ENCODE peak calls at places on chromosomes 7 and 10, in seven cellular contexts. One of them, this sample, is unnamed.

GRCh38 chr7:92634924-92635519 is 44.8 kb upstream of the FAM133B start:
- DNase-seq in endothelial cell: no peak
- DNase-seq in heart right ventricle: no peak
- DNase-seq in endothelial cell of umbilical vein: peak
- DNase-seq in HFFc6: peak
- DNase-seq in lower lobe of right lung: no peak
- DNase-seq in iPS-NIHi11: no peak
- DNase-seq in this sample: no peak

GRCh38 chr10:76576276-76576962 is 1061.2 kb downstream of the KCNMA1 start:
- DNase-seq in lower lobe of right lung: no peak
- DNase-seq in heart right ventricle: no peak
- DNase-seq in endothelial cell of umbilical vein: no peak
- DNase-seq in endothelial cell: no peak
- DNase-seq in HFFc6: peak
- DNase-seq in iPS-NIHi11: no peak
- DNase-seq in this sample: no peak

GRCh38 chr10:84269773-84270172 is 24.9 kb downstream of the RGR start:
- DNase-seq in endothelial cell of umbilical vein: no peak
- DNase-seq in heart right ventricle: no peak
- DNase-seq in endothelial cell: no peak
- DNase-seq in lower lobe of right lung: no peak
- DNase-seq in iPS-NIHi11: no peak
- DNase-seq in HFFc6: peak
- DNase-seq in this sample: no peak

GRCh38 chr10:103273026-103273425 is 3.9 kb upstream of the INA start:
- DNase-seq in lower lobe of right lung: no peak
- DNase-seq in endothelial cell of umbilical vein: peak
- DNase-seq in heart right ventricle: no peak
- DNase-seq in HFFc6: peak
- DNase-seq in iPS-NIHi11: no peak
- DNase-seq in endothelial cell: no peak
- DNase-seq in this sample: no peak

GRCh38 chr7:149147730-149148653 is 739 bp downstream of the ZNF398 start:
- DNase-seq in endothelial cell of umbilical vein: peak
- DNase-seq in heart right ventricle: peak
- DNase-seq in iPS-NIHi11: peak
- DNase-seq in HFFc6: peak
- DNase-seq in endothelial cell: peak
- DNase-seq in lower lobe of right lung: peak
- DNase-seq in this sample: peak

GRCh38 chr10:21724020-21724589 is 190.1 kb downstream of the MLLT10 start:
- DNase-seq in HFFc6: no peak
- DNase-seq in iPS-NIHi11: no peak
- DNase-seq in lower lobe of right lung: no peak
- DNase-seq in endothelial cell of umbilical vein: no peak
- DNase-seq in endothelial cell: no peak
- DNase-seq in heart right ventricle: no peak
- DNase-seq in this sample: no peak

GRCh38 chr7:83520706-83521105 is 128.2 kb downstream of the SEMA3E start:
- DNase-seq in lower lobe of right lung: no peak
- DNase-seq in endothelial cell of umbilical vein: no peak
- DNase-seq in endothelial cell: no peak
- DNase-seq in HFFc6: no peak
- DNase-seq in iPS-NIHi11: no peak
- DNase-seq in heart right ventricle: no peak
- DNase-seq in this sample: no peak

GRCh38 chr10:101485681-101486554 is 102.1 kb downstream of the POLL start:
- DNase-seq in lower lobe of right lung: no peak
- DNase-seq in HFFc6: no peak
- DNase-seq in endothelial cell: no peak
- DNase-seq in iPS-NIHi11: no peak
- DNase-seq in heart right ventricle: no peak
- DNase-seq in endothelial cell of umbilical vein: no peak
- DNase-seq in this sample: no peak

GRCh38 chr10:133159611-133159949 is 439 bp upstream of the KNDC1 start:
- DNase-seq in heart right ventricle: no peak
- DNase-seq in iPS-NIHi11: no peak
- DNase-seq in HFFc6: no peak
- DNase-seq in endothelial cell of umbilical vein: no peak
- DNase-seq in endothelial cell: no peak
- DNase-seq in lower lobe of right lung: no peak
- DNase-seq in this sample: no peak

GRCh38 chr7:78326870-78327269 is 528.3 kb downstream of the PHTF2 start:
- DNase-seq in endothelial cell of umbilical vein: no peak
- DNase-seq in HFFc6: peak
- DNase-seq in heart right ventricle: peak
- DNase-seq in lower lobe of right lung: no peak
- DNase-seq in iPS-NIHi11: no peak
- DNase-seq in endothelial cell: no peak
- DNase-seq in this sample: no peak

GRCh38 chr10:68562666-68563522 is 2.8 kb downstream of the TET1 start:
- DNase-seq in endothelial cell of umbilical vein: no peak
- DNase-seq in heart right ventricle: no peak
- DNase-seq in lower lobe of right lung: no peak
- DNase-seq in HFFc6: peak
- DNase-seq in endothelial cell: peak
- DNase-seq in iPS-NIHi11: peak
- DNase-seq in this sample: no peak

GRCh38 chr10:128102480-128103228 is 23.6 kb downstream of the MKI67 start:
- DNase-seq in lower lobe of right lung: peak
- DNase-seq in iPS-NIHi11: no peak
- DNase-seq in endothelial cell of umbilical vein: no peak
- DNase-seq in heart right ventricle: no peak
- DNase-seq in HFFc6: no peak
- DNase-seq in endothelial cell: no peak
- DNase-seq in this sample: peak

GRCh38 chr10:44952779-44953231 is 6.8 kb upstream of the RASSF4 start:
- DNase-seq in lower lobe of right lung: no peak
- DNase-seq in iPS-NIHi11: no peak
- DNase-seq in endothelial cell of umbilical vein: no peak
- DNase-seq in heart right ventricle: peak
- DNase-seq in endothelial cell: no peak
- DNase-seq in HFFc6: no peak
- DNase-seq in this sample: no peak

GRCh38 chr7:159068893-159069448 is 75.7 kb downstream of the VIPR2 start:
- DNase-seq in heart right ventricle: peak
- DNase-seq in HFFc6: no peak
- DNase-seq in iPS-NIHi11: no peak
- DNase-seq in endothelial cell of umbilical vein: no peak
- DNase-seq in lower lobe of right lung: no peak
- DNase-seq in endothelial cell: no peak
- DNase-seq in this sample: no peak

GRCh38 chr7:107219563-107220244 is 50.9 kb downstream of the HBP1 start:
- DNase-seq in endothelial cell: no peak
- DNase-seq in HFFc6: no peak
- DNase-seq in lower lobe of right lung: no peak
- DNase-seq in iPS-NIHi11: no peak
- DNase-seq in heart right ventricle: no peak
- DNase-seq in endothelial cell of umbilical vein: no peak
- DNase-seq in this sample: no peak

GRCh38 chr7:45867471-45867870 is 5.4 kb downstream of the CCDC201 start:
- DNase-seq in endothelial cell: no peak
- DNase-seq in lower lobe of right lung: no peak
- DNase-seq in heart right ventricle: no peak
- DNase-seq in iPS-NIHi11: no peak
- DNase-seq in endothelial cell of umbilical vein: no peak
- DNase-seq in HFFc6: no peak
- DNase-seq in this sample: no peak

GRCh38 chr7:114519215-114519614 is 104.6 kb downstream of the FOXP2 start:
- DNase-seq in endothelial cell of umbilical vein: no peak
- DNase-seq in lower lobe of right lung: no peak
- DNase-seq in endothelial cell: no peak
- DNase-seq in HFFc6: no peak
- DNase-seq in iPS-NIHi11: no peak
- DNase-seq in heart right ventricle: no peak
- DNase-seq in this sample: no peak

GRCh38 chr10:70379581-70380176 is 2.7 kb downstream of the LRRC20 start:
- DNase-seq in HFFc6: no peak
- DNase-seq in endothelial cell: no peak
- DNase-seq in heart right ventricle: no peak
- DNase-seq in lower lobe of right lung: no peak
- DNase-seq in endothelial cell of umbilical vein: no peak
- DNase-seq in iPS-NIHi11: peak
- DNase-seq in this sample: no peak

GRCh38 chr10:118955531-118956252 is 73.8 kb upstream of the NANOS1 start:
- DNase-seq in iPS-NIHi11: no peak
- DNase-seq in endothelial cell of umbilical vein: no peak
- DNase-seq in HFFc6: no peak
- DNase-seq in lower lobe of right lung: no peak
- DNase-seq in heart right ventricle: no peak
- DNase-seq in endothelial cell: no peak
- DNase-seq in this sample: no peak

GRCh38 chr10:54607983-54608382 is 193.0 kb downstream of the PCDH15 start:
- DNase-seq in HFFc6: no peak
- DNase-seq in lower lobe of right lung: no peak
- DNase-seq in heart right ventricle: no peak
- DNase-seq in endothelial cell: no peak
- DNase-seq in endothelial cell of umbilical vein: no peak
- DNase-seq in iPS-NIHi11: no peak
- DNase-seq in this sample: no peak

GRCh38 chr7:99615989-99616358 is 772 bp upstream of the ZSCAN25 start:
- DNase-seq in iPS-NIHi11: no peak
- DNase-seq in HFFc6: no peak
- DNase-seq in endothelial cell: no peak
- DNase-seq in lower lobe of right lung: no peak
- DNase-seq in heart right ventricle: no peak
- DNase-seq in endothelial cell of umbilical vein: no peak
- DNase-seq in this sample: no peak

GRCh38 chr7:100563809-100564400 is 9.8 kb downstream of the SAP25 start:
- DNase-seq in endothelial cell: peak
- DNase-seq in heart right ventricle: peak
- DNase-seq in iPS-NIHi11: peak
- DNase-seq in endothelial cell of umbilical vein: peak
- DNase-seq in lower lobe of right lung: peak
- DNase-seq in HFFc6: peak
- DNase-seq in this sample: peak

GRCh38 chr7:135616136-135616535 is 46.2 kb upstream of the STMP1 start:
- DNase-seq in iPS-NIHi11: no peak
- DNase-seq in heart right ventricle: no peak
- DNase-seq in endothelial cell: no peak
- DNase-seq in lower lobe of right lung: no peak
- DNase-seq in HFFc6: no peak
- DNase-seq in endothelial cell of umbilical vein: no peak
- DNase-seq in this sample: no peak

GRCh38 chr7:155466814-155467675 is 9.1 kb downstream of the EN2 start:
- DNase-seq in endothelial cell of umbilical vein: no peak
- DNase-seq in heart right ventricle: no peak
- DNase-seq in HFFc6: no peak
- DNase-seq in lower lobe of right lung: no peak
- DNase-seq in endothelial cell: peak
- DNase-seq in iPS-NIHi11: peak
- DNase-seq in this sample: peak

GRCh38 chr7:106957766-106958165 is 86.7 kb upstream of the PRKAR2B start:
- DNase-seq in endothelial cell: no peak
- DNase-seq in iPS-NIHi11: no peak
- DNase-seq in heart right ventricle: peak
- DNase-seq in HFFc6: peak
- DNase-seq in endothelial cell of umbilical vein: no peak
- DNase-seq in lower lobe of right lung: no peak
- DNase-seq in this sample: no peak

GRCh38 chr10:44662002-44662401 is 249.1 kb upstream of the TMEM72 start:
- DNase-seq in lower lobe of right lung: no peak
- DNase-seq in heart right ventricle: no peak
- DNase-seq in iPS-NIHi11: no peak
- DNase-seq in HFFc6: no peak
- DNase-seq in endothelial cell of umbilical vein: no peak
- DNase-seq in endothelial cell: no peak
- DNase-seq in this sample: no peak

GRCh38 chr7:115094163-115094562 is 172.3 kb downstream of the MDFIC start:
- DNase-seq in endothelial cell: no peak
- DNase-seq in HFFc6: no peak
- DNase-seq in heart right ventricle: no peak
- DNase-seq in iPS-NIHi11: no peak
- DNase-seq in lower lobe of right lung: no peak
- DNase-seq in endothelial cell of umbilical vein: no peak
- DNase-seq in this sample: no peak

GRCh38 chr10:130362308-130362761 is 226.1 kb downstream of the GLRX3 start:
- DNase-seq in endothelial cell of umbilical vein: no peak
- DNase-seq in lower lobe of right lung: no peak
- DNase-seq in endothelial cell: no peak
- DNase-seq in HFFc6: no peak
- DNase-seq in iPS-NIHi11: no peak
- DNase-seq in heart right ventricle: peak
- DNase-seq in this sample: no peak

GRCh38 chr10:104447899-104448298 is 94.3 kb downstream of the CFAP58 start:
- DNase-seq in iPS-NIHi11: no peak
- DNase-seq in endothelial cell of umbilical vein: no peak
- DNase-seq in lower lobe of right lung: no peak
- DNase-seq in HFFc6: no peak
- DNase-seq in heart right ventricle: no peak
- DNase-seq in endothelial cell: no peak
- DNase-seq in this sample: no peak

GRCh38 chr10:92242380-92242779 is 48.5 kb downstream of the CPEB3 start:
- DNase-seq in iPS-NIHi11: no peak
- DNase-seq in lower lobe of right lung: no peak
- DNase-seq in heart right ventricle: no peak
- DNase-seq in HFFc6: no peak
- DNase-seq in endothelial cell: no peak
- DNase-seq in endothelial cell of umbilical vein: no peak
- DNase-seq in this sample: no peak

GRCh38 chr7:137241655-137242054 is 101.9 kb downstream of the PTN start:
- DNase-seq in endothelial cell: no peak
- DNase-seq in heart right ventricle: no peak
- DNase-seq in endothelial cell of umbilical vein: no peak
- DNase-seq in iPS-NIHi11: no peak
- DNase-seq in HFFc6: no peak
- DNase-seq in lower lobe of right lung: no peak
- DNase-seq in this sample: no peak

GRCh38 chr7:3579638-3580219 is 278.7 kb downstream of the SDK1 start:
- DNase-seq in endothelial cell of umbilical vein: no peak
- DNase-seq in endothelial cell: no peak
- DNase-seq in lower lobe of right lung: no peak
- DNase-seq in HFFc6: no peak
- DNase-seq in heart right ventricle: no peak
- DNase-seq in iPS-NIHi11: no peak
- DNase-seq in this sample: no peak

GRCh38 chr10:33441561-33441960 is 107.1 kb upstream of the NRP1 start:
- DNase-seq in iPS-NIHi11: no peak
- DNase-seq in lower lobe of right lung: no peak
- DNase-seq in heart right ventricle: no peak
- DNase-seq in endothelial cell: no peak
- DNase-seq in endothelial cell of umbilical vein: no peak
- DNase-seq in HFFc6: peak
- DNase-seq in this sample: no peak

This sample was measured in mucosa of descending colon.